ENCODE peak calls at places on chromosomes 2 and 18, in five cellular contexts. I, R, U, S and N are unnamed samples.

GRCh38 chr2:191670787-191671186 is 7.1 kb upstream of the NABP1 start:
- DNase-seq in S (no peak), I (no peak), U (no peak), R (no peak), N (no peak)

GRCh38 chr18:36142751-36143150 is 13.1 kb downstream of the ELP2 start:
- DNase-seq in I (no peak), S (no peak), U (no peak), R (no peak), N (no peak)

GRCh38 chr2:70887550-70888229 is 48.0 kb upstream of the ATP6V1B1 start:
- DNase-seq in R (no peak), U (no peak), S (no peak), I (peak; percentile 74), N (peak; percentile 93)

GRCh38 chr2:9708683-9709538 is 78.1 kb upstream of the YWHAQ start:
- DNase-seq in I (no peak), S (no peak), U (no peak), R (no peak), N (no peak)

GRCh38 chr2:132871829-132872228 is 201.8 kb upstream of the LYPD1 start:
- DNase-seq in I (no peak), S (no peak), U (no peak), R (no peak), N (no peak)

GRCh38 chr2:85716346-85716880 is 22.3 kb downstream of the GNLY start:
- DNase-seq in R (peak; percentile 18), U (no peak), I (no peak), S (no peak), N (no peak)

GRCh38 chr18:47745227-47745626 is 185.2 kb downstream of the SMAD2 start:
- DNase-seq in R (no peak), U (no peak), S (no peak), I (no peak), N (no peak)

GRCh38 chr18:3585656-3586509 is 135.9 kb downstream of the TGIF1 start:
- DNase-seq in I (peak; percentile 64), U (peak; percentile 92), R (peak; percentile 98), S (no peak), N (peak; percentile 95)

GRCh38 chr2:128797533-128797932 is 478.9 kb upstream of the HS6ST1 start:
- DNase-seq in U (no peak), R (no peak), S (no peak), I (no peak), N (no peak)

GRCh38 chr2:230868151-230868946 is 3.6 kb downstream of the ITM2C start:
- DNase-seq in U (no peak), S (no peak), R (no peak), I (no peak), N (peak; percentile 88)

GRCh38 chr18:46756559-46757201 is at the start of gene ST8SIA5:
- DNase-seq in U (no peak), I (no peak), R (no peak), S (no peak), N (peak; percentile 88)

GRCh38 chr2:10777111-10777841 is 35.3 kb downstream of the PDIA6 start:
- DNase-seq in S (no peak), U (no peak), I (no peak), R (no peak), N (no peak)

GRCh38 chr2:200695178-200695930 is 109.5 kb downstream of the AOX1 start:
- DNase-seq in I (no peak), R (no peak), S (no peak), U (no peak), N (no peak)

GRCh38 chr2:95043300-95043786 is 17.8 kb downstream of the MAL start:
- DNase-seq in U (no peak), S (peak; percentile 75), I (no peak), R (no peak), N (no peak)

GRCh38 chr18:54509793-54510192 is 81.3 kb upstream of the DYNAP start:
- DNase-seq in R (no peak), I (no peak), S (no peak), U (no peak), N (no peak)

DNA sequence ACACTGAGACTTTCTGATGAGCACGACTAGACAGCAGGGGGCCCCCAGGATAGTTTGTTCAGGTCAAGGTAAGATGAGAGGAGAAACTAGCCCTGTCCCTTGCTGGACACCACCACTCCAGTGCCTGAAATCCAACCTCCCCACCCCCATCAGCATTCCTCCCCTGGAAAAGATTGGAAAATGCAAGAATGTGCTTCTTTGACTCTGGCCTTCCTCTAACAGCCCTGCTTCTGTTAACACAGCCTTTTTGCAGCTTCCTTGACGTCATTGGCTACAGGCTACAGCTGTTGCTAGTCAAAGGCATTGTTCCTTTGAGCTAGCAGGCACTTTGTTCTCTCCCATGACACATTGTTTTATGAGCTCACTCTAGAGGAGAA is 20.1 kb upstream of the LTBP1 start:
- DNase-seq in U (no peak), R (no peak), I (no peak), S (no peak), N (peak; percentile 62)
- TF ChIP-seq JUNB in U (no peak), R (no peak), I (no peak), S (no peak), N (no peak)

GRCh38 chr2:74865770-74866674 is 32.1 kb downstream of the HK2 start:
- DNase-seq in S (no peak), U (peak; percentile 38), R (no peak), I (no peak), N (no peak)

GRCh38 chr2:74864728-74865722 is 31.1 kb downstream of the HK2 start:
- DNase-seq in R (peak; percentile 28), U (no peak), I (no peak), S (no peak), N (peak; percentile 36)

GRCh38 chr2:74869522-74869921 is 35.6 kb downstream of the HK2 start:
- DNase-seq in R (no peak), S (no peak), U (no peak), I (no peak), N (no peak)

GRCh38 chr2:74871414-74871813 is 37.5 kb downstream of the HK2 start:
- DNase-seq in U (no peak), R (no peak), I (no peak), S (no peak), N (no peak)

DNA sequence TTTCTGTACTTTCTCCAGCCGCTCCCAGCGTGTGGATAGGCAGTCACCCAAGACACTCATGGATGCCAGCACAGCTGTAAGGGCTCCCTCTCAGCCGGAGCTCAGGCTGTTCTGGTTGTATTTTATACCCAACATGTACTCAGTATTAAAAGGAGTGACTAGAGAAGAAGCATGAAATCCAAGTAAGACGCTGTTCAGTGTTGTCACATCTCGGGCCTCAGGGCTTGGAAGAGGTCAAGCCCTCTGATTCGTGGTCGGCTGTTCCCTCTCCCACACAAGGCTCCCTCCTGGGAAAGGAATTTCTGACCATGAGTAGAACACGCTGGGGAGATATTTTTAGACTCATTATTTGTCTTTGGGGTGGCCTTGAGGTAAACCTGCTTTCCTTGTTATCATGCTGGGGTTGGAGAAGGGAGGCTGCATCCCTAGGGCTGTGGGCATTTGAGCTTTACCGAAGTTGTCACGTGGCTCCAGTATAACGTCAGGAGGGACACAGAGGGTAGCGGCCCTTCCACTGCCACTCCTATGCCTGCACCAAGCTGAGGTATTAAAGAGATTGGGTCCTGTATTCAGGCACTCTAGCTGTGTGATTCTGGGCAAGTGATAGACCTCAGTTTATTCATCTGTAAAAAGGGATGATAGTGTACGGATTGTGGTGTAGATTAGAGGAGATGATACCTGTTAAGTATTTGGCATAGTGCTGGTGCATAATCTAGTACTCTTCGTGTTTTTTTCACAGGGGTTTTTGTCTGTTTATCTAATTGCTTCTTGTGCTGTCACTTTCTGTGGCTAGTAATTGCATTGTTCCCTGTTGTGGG is 34.1 kb downstream of the HK2 start:
- DNase-seq in U (no peak), S (no peak), I (no peak), R (no peak), N (no peak)
- TF ChIP-seq JUNB in U (no peak), S (no peak), I (no peak), R (no peak), N (no peak)

DNA sequence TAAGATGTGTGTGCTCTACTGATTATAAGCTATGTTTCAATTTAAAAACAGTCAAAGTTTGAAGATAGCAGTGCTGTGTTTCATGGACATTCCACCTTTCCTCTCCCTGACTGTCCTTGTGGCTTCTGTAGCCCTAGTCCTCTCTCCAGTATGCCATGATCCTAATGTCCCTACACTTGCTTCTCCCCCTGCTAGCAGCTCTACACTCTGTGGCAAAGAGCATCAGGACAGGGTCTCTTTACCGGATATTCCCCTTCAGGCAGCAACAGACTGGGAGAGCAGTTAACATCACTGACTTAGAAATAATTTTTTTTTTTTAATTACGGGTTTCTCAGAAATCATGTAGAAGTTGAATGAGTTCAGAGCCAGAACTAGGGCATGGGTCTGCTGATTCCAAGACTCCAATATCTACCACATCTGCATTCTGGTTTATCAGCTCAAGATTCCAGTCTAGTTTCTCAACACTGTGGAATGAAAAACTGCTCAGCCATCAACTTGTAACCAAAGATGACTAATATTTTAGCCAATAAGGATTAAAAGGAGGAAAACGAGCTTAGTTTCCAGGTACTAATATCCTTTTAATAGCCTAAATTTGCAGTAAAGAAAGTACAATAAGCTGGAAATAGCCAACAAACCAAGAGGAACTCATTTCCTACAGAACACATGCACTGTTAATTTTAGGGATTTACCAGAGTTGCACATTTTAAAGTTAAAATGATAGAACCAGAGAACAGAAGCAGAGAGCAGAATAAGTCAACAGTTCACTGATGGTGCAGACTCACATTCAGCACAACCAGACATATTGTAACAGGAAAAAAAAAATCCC is 45.2 kb downstream of the TMEM131 start:
- DNase-seq in S (no peak), I (no peak), U (no peak), R (no peak), N (no peak)
- TF ChIP-seq JUNB in S (no peak), I (no peak), U (no peak), R (no peak), N (no peak)

GRCh38 chr18:5296706-5297320 is 1.3 kb upstream of the ZBTB14 start:
- DNase-seq in I (peak; percentile 38), U (peak; percentile 43), R (peak; percentile 90), S (no peak), N (peak; percentile 94)

GRCh38 chr18:5297582-5297981 is 2.1 kb upstream of the ZBTB14 start:
- DNase-seq in U (peak; percentile 36), R (no peak), I (no peak), S (no peak), N (no peak)

GRCh38 chr18:5295981-5296705 is 617 bp upstream of the ZBTB14 start:
- DNase-seq in R (peak; percentile 98), U (peak; percentile 90), S (peak; percentile 62), I (peak; percentile 71), N (peak; percentile 96)

GRCh38 chr18:5295231-5295920 is at the start of gene ZBTB14:
- DNase-seq in S (no peak), R (peak; percentile 82), I (peak; percentile 18), U (peak; percentile 36), N (peak; percentile 56)

DNA sequence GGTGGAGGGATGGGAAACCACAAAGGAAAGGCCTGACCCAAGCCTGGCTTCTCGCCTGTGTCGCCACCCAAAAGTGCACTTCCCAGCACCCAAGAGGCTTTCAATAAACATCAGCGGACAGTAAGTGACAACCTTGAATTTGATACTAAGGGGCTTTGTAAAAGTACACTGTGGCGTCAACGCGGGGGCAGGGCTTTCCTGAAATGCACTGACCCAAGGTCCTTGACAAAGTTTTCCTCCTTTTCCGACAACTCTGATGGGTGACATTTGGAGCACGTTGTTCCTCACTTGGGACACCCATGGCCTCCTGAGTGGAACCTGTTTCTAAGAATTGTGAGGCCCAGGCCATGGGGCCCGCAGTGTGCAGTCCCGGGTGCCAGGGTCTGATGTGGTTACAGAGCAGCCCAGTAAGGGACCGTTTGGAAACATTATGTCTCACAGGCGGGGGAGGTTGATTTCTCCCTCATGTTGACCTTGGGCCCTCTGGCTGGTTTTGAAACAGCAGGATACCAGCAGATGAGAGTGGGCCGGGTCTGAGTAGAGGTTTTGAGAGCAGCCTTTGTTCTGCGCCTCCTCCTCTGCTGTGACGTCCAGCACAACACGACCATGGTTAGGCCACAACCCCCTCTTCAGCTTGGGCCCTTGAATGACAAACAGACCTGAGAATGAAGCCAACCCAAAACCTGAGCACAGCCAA is 2.8 kb upstream of the ZBTB14 start:
- DNase-seq in R (peak; percentile 49), I (no peak), U (peak; percentile 98), S (no peak), N (no peak)
- TF ChIP-seq JUNB in R (no peak), I (no peak), U (no peak), S (no peak), N (no peak)